ENCODE peak calls at places on chromosomes 6 and 20, in six cellular contexts. One of them, this sample, is unnamed.

GRCh38 chr6:125232466-125232865 is 69.3 kb downstream of the HDDC2 start:
- DNase-seq in HCT116: no peak
- DNase-seq in K562: no peak
- DNase-seq in astrocyte: peak; percentile 63
- DNase-seq in NT2/D1: no peak
- DNase-seq in neural progenitor cell: no peak
- DNase-seq in this sample: no peak

GRCh38 chr6:142011156-142011555 is 121.6 kb upstream of the GJE1 start:
- DNase-seq in HCT116: no peak
- DNase-seq in K562: no peak
- DNase-seq in astrocyte: peak; percentile 47
- DNase-seq in NT2/D1: no peak
- DNase-seq in neural progenitor cell: no peak
- DNase-seq in this sample: no peak

GRCh38 chr6:138291036-138291848 is 73.0 kb upstream of the PBOV1 start:
- DNase-seq in HCT116: no peak
- DNase-seq in K562: no peak
- DNase-seq in astrocyte: no peak
- DNase-seq in NT2/D1: no peak
- DNase-seq in neural progenitor cell: peak; percentile 41
- DNase-seq in this sample: peak; percentile 69

GRCh38 chr6:35711731-35712130 is 23.0 kb upstream of the FKBP5 start:
- DNase-seq in HCT116: no peak
- DNase-seq in K562: no peak
- DNase-seq in astrocyte: no peak
- DNase-seq in NT2/D1: no peak
- DNase-seq in neural progenitor cell: no peak
- DNase-seq in this sample: no peak

GRCh38 chr6:89985744-89986493 is 91.7 kb downstream of the GJA10 start:
- DNase-seq in HCT116: no peak
- DNase-seq in K562: peak; percentile 11
- DNase-seq in astrocyte: peak; percentile 96
- DNase-seq in NT2/D1: no peak
- DNase-seq in neural progenitor cell: peak; percentile 69
- DNase-seq in this sample: no peak

GRCh38 chr6:64736421-64736950 is 970.5 kb downstream of the EYS start:
- DNase-seq in HCT116: no peak
- DNase-seq in K562: no peak
- DNase-seq in astrocyte: no peak
- DNase-seq in NT2/D1: no peak
- DNase-seq in neural progenitor cell: no peak
- DNase-seq in this sample: no peak

GRCh38 chr6:166446146-166446545 is 63.4 kb upstream of the MPC1 start:
- DNase-seq in HCT116: no peak
- DNase-seq in K562: no peak
- DNase-seq in astrocyte: no peak
- DNase-seq in NT2/D1: no peak
- DNase-seq in neural progenitor cell: no peak
- DNase-seq in this sample: no peak

GRCh38 chr6:48765352-48765961 is 654.5 kb upstream of the PTCHD4 start:
- DNase-seq in HCT116: peak; percentile 59
- DNase-seq in K562: no peak
- DNase-seq in astrocyte: peak; percentile 46
- DNase-seq in NT2/D1: peak; percentile 25
- DNase-seq in neural progenitor cell: peak; percentile 77
- DNase-seq in this sample: peak; percentile 76

GRCh38 chr6:53544050-53544499 is 826 bp downstream of the GCLC start:
- DNase-seq in HCT116: no peak
- DNase-seq in K562: no peak
- DNase-seq in astrocyte: peak; percentile 18
- DNase-seq in NT2/D1: no peak
- DNase-seq in neural progenitor cell: no peak
- DNase-seq in this sample: no peak

GRCh38 chr20:36871640-36872570 is 4.0 kb upstream of the TLDC2 start:
- DNase-seq in HCT116: no peak
- DNase-seq in K562: no peak
- DNase-seq in astrocyte: no peak
- DNase-seq in NT2/D1: no peak
- DNase-seq in neural progenitor cell: no peak
- DNase-seq in this sample: no peak

GRCh38 chr6:108549241-108549640 is 11.5 kb upstream of the FOXO3 start:
- DNase-seq in HCT116: no peak
- DNase-seq in K562: no peak
- DNase-seq in astrocyte: no peak
- DNase-seq in NT2/D1: no peak
- DNase-seq in neural progenitor cell: no peak
- DNase-seq in this sample: no peak

GRCh38 chr20:47607208-47607613 is 105.5 kb downstream of the NCOA3 start:
- DNase-seq in HCT116: peak; percentile 12
- DNase-seq in K562: no peak
- DNase-seq in astrocyte: peak; percentile 57
- DNase-seq in NT2/D1: no peak
- DNase-seq in neural progenitor cell: no peak
- DNase-seq in this sample: no peak

GRCh38 chr6:128209771-128210170 is 308.9 kb upstream of the THEMIS start:
- DNase-seq in HCT116: no peak
- DNase-seq in K562: no peak
- DNase-seq in astrocyte: peak; percentile 90
- DNase-seq in NT2/D1: no peak
- DNase-seq in neural progenitor cell: no peak
- DNase-seq in this sample: no peak

GRCh38 chr6:42405025-42405424 is 46.7 kb downstream of the TRERF1 start:
- DNase-seq in HCT116: no peak
- DNase-seq in K562: no peak
- DNase-seq in astrocyte: peak; percentile 76
- DNase-seq in NT2/D1: peak; percentile 46
- DNase-seq in neural progenitor cell: no peak
- DNase-seq in this sample: no peak

GRCh38 chr6:156949376-156949775 is 172.2 kb downstream of the ARID1B start:
- DNase-seq in HCT116: peak; percentile 43
- DNase-seq in K562: no peak
- DNase-seq in astrocyte: peak; percentile 82
- DNase-seq in NT2/D1: no peak
- DNase-seq in neural progenitor cell: no peak
- DNase-seq in this sample: no peak

GRCh38 chr6:166638566-166638965 is 11.5 kb upstream of the RPS6KA2 start:
- DNase-seq in HCT116: no peak
- DNase-seq in K562: no peak
- DNase-seq in astrocyte: no peak
- DNase-seq in NT2/D1: no peak
- DNase-seq in neural progenitor cell: no peak
- DNase-seq in this sample: peak; percentile 13

GRCh38 chr6:2222275-2222842 is 23.0 kb downstream of the GMDS start:
- DNase-seq in HCT116: no peak
- DNase-seq in K562: no peak
- DNase-seq in astrocyte: no peak
- DNase-seq in NT2/D1: no peak
- DNase-seq in neural progenitor cell: peak; percentile 53
- DNase-seq in this sample: peak; percentile 62

GRCh38 chr20:49880177-49880576 is 35.2 kb downstream of the SPATA2 start:
- DNase-seq in HCT116: no peak
- DNase-seq in K562: no peak
- DNase-seq in astrocyte: peak; percentile 52
- DNase-seq in NT2/D1: no peak
- DNase-seq in neural progenitor cell: no peak
- DNase-seq in this sample: no peak
- H3K9ac ChIP-seq in HCT116: no peak overlapping the region
- H3K9ac ChIP-seq in K562: no peak overlapping the region
- H3K9ac ChIP-seq in astrocyte: no peak overlapping the region
- H3K9ac ChIP-seq in NT2/D1: no peak overlapping the region
- H3K9ac ChIP-seq in neural progenitor cell: no peak overlapping the region
- H3K9ac ChIP-seq in this sample: no peak overlapping the region

DNA sequence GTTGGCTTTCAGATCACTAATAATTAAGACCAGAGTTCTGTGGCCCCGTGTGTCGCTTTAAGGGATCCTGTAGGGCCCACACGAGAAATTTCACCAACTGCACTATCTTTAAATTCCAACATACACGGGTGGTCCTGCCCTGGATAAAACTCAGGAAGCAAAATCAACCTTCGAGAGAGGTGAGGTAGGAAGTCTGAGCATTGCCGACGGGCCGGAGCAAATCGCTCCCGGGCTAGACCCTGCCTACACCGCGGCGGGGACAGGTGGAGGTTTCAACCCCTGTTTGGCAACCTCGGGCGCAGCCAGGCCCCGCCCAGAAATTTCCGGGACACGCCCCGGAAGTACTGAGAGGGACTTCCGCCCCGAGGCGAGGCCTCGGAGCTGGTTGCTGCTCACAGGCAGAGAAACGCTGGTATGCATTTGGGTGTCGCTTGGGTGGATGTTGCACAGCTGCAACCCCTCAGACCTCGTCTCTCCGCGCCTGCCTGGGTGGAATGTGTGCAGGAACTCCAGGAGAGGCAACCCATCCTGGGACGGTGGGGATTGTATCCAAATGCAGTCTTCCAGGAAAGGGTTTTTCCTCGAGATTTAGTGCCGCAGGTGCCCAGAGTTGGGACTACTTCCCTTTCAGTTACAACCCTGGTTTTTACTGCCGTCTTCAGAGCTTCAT is 19.9 kb downstream of the ZKSCAN8 start:
- DNase-seq in HCT116: no peak
- DNase-seq in K562: peak; percentile 89
- DNase-seq in astrocyte: peak; percentile 33
- DNase-seq in NT2/D1: peak; percentile 73
- DNase-seq in neural progenitor cell: peak; percentile 77
- DNase-seq in this sample: peak; percentile 95
- H3K9ac ChIP-seq in HCT116: no peak overlapping the region
- H3K9ac ChIP-seq in K562: peak overlapping the region; percentile 88
- H3K9ac ChIP-seq in astrocyte: peak overlapping the region; percentile 24
- H3K9ac ChIP-seq in NT2/D1: peak overlapping the region; percentile 83
- H3K9ac ChIP-seq in neural progenitor cell: no peak overlapping the region
- H3K9ac ChIP-seq in this sample: no peak overlapping the region

GRCh38 chr20:50363027-50363426 is 147.2 kb upstream of the PTPN1 start:
- DNase-seq in HCT116: no peak
- DNase-seq in K562: no peak
- DNase-seq in astrocyte: no peak
- DNase-seq in NT2/D1: no peak
- DNase-seq in neural progenitor cell: no peak
- DNase-seq in this sample: no peak

GRCh38 chr20:50358959-50359358 is 151.2 kb upstream of the PTPN1 start:
- DNase-seq in HCT116: no peak
- DNase-seq in K562: no peak
- DNase-seq in astrocyte: no peak
- DNase-seq in NT2/D1: no peak
- DNase-seq in neural progenitor cell: no peak
- DNase-seq in this sample: no peak

GRCh38 chr20:50359607-50360217 is 150.5 kb upstream of the PTPN1 start:
- DNase-seq in HCT116: no peak
- DNase-seq in K562: no peak
- DNase-seq in astrocyte: no peak
- DNase-seq in NT2/D1: no peak
- DNase-seq in neural progenitor cell: no peak
- DNase-seq in this sample: no peak

GRCh38 chr20:50360218-50360672 is 149.9 kb upstream of the PTPN1 start:
- DNase-seq in HCT116: no peak
- DNase-seq in K562: no peak
- DNase-seq in astrocyte: no peak
- DNase-seq in NT2/D1: no peak
- DNase-seq in neural progenitor cell: no peak
- DNase-seq in this sample: no peak

DNA sequence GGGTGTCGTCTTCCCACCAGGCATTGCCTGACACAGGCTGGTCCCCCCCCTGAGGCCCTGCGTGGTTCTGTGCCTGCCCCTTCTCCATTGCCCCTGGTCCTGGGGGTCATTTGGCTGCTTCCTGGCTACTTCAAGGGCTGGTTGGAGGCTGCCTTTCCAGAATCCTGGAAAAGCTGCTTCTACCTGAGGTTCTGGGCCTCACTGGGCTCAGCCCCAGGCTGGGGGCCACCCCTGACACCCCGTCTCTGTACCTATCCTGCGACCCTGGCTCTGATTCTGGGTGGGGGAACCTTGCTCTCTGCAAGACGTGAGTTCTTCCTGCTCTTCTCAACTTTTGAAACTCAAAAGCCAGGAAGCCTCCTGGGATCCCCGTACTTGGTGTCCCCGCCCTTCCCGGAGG is 149.3 kb upstream of the PTPN1 start:
- DNase-seq in HCT116: no peak
- DNase-seq in K562: no peak
- DNase-seq in astrocyte: no peak
- DNase-seq in NT2/D1: no peak
- DNase-seq in neural progenitor cell: no peak
- DNase-seq in this sample: no peak
- H3K9ac ChIP-seq in HCT116: no peak overlapping the region
- H3K9ac ChIP-seq in K562: peak overlapping the region; percentile 63
- H3K9ac ChIP-seq in astrocyte: no peak overlapping the region
- H3K9ac ChIP-seq in NT2/D1: peak overlapping the region; percentile 59
- H3K9ac ChIP-seq in neural progenitor cell: peak overlapping the region; percentile 20
- H3K9ac ChIP-seq in this sample: no peak overlapping the region

DNA sequence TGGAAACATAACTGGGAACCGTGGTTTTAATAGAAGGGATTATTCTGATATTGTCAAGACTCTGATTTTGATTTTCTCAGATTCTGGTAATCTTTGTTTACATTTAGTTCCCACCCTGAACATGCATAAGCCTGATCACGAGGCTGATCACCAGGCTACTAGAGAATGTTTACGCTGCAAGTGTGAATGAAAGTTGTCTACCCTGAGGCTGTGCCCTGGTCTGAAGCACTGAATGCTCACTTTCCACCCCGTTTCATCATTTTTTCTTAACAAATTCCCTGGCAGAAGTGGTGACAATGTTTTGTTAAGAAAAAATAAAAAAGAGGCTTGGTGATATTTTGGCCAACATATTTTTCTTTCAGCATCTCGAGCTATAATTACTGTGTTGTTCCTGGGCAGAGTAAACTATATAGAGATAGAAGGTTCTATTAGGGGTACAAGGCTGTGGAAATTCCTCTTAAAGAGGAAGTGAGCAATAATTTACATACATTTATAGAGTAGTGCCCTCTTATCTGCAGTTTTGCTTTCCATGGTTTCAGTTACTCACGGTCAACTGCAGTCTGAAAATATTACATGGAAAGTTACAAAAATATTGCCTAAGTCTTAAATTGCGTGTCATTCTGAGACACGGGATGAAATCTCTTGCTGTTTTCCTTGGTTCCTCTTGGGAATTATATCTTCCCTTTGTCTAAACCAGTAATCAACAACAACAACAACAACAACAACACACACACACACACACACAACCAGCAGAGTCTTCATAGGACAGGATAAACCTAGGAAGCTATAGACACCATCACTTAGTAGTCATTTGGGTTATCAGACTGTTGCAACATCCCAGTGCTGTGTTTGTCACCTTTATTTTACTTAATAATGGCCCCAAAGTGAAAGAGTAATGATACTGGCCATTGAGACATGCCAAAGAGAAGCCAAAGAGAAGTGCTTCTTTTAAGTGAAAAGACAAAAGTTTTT is 566.6 kb upstream of the CITED2 start:
- DNase-seq in HCT116: no peak
- DNase-seq in K562: no peak
- DNase-seq in astrocyte: peak; percentile 31
- DNase-seq in NT2/D1: no peak
- DNase-seq in neural progenitor cell: no peak
- DNase-seq in this sample: no peak
- H3K9ac ChIP-seq in HCT116: no peak overlapping the region
- H3K9ac ChIP-seq in K562: no peak overlapping the region
- H3K9ac ChIP-seq in astrocyte: no peak overlapping the region
- H3K9ac ChIP-seq in NT2/D1: no peak overlapping the region
- H3K9ac ChIP-seq in neural progenitor cell: no peak overlapping the region
- H3K9ac ChIP-seq in this sample: no peak overlapping the region

GRCh38 chr6:40038626-40039025 is 104.4 kb upstream of the MOCS1 start:
- DNase-seq in HCT116: no peak
- DNase-seq in K562: no peak
- DNase-seq in astrocyte: no peak
- DNase-seq in NT2/D1: no peak
- DNase-seq in neural progenitor cell: no peak
- DNase-seq in this sample: no peak
- H3K9ac ChIP-seq in HCT116: no peak overlapping the region
- H3K9ac ChIP-seq in K562: no peak overlapping the region
- H3K9ac ChIP-seq in astrocyte: no peak overlapping the region
- H3K9ac ChIP-seq in NT2/D1: no peak overlapping the region
- H3K9ac ChIP-seq in neural progenitor cell: no peak overlapping the region
- H3K9ac ChIP-seq in this sample: no peak overlapping the region